ENCODE peak calls at places on chromosomes 1 and 21, in nine cellular contexts. R is psoas muscle, A is SK-N-SH, S is neural progenitor cell, U is right lobe of liver, Z is cardiac muscle cell, J is GM23338, W is spleen, V is left ventricle myocardium inferior. H is an unnamed sample. For H3K36me3, the result is how much of the 10 kb centered on the place peaks cover.

GRCh38 chr1:210092366-210092765 is 140.2 kb upstream of the SERTAD4 start:
- DNase-seq in R (no peak), A (no peak), S (no peak), U (no peak), Z (no peak), J (no peak), W (no peak), V (no peak), H (no peak)

GRCh38 chr1:25697426-25698220 is 81.0 kb downstream of the MAN1C1 start:
- DNase-seq in R (no peak), A (no peak), S (no peak), U (no peak), Z (no peak), J (peak), W (no peak), V (no peak), H (no peak)

GRCh38 chr1:89104687-89105086 is 21.2 kb downstream of the GBP2 start:
- DNase-seq in R (no peak), A (no peak), S (no peak), U (no peak), Z (no peak), J (peak), W (no peak), V (no peak), H (no peak)

GRCh38 chr1:66370462-66370907 is 163.5 kb upstream of the SGIP1 start:
- DNase-seq in R (no peak), A (no peak), S (no peak), U (no peak), Z (no peak), J (no peak), W (no peak), V (no peak), H (no peak)

GRCh38 chr1:243268284-243268653 is 12.4 kb downstream of the SDCCAG8 start:
- DNase-seq in R (no peak), A (no peak), S (no peak), U (no peak), Z (peak), J (no peak), W (no peak), V (no peak), H (no peak)

GRCh38 chr1:19640363-19641316 is 3.5 kb upstream of the NBL1 start:
- DNase-seq in R (no peak), A (peak), S (peak), U (no peak), Z (peak), J (peak), W (no peak), V (no peak), H (no peak)

GRCh38 chr1:244160455-244161020 is 109.5 kb downstream of the ZBTB18 start:
- DNase-seq in R (no peak), A (no peak), S (no peak), U (no peak), Z (no peak), J (no peak), W (no peak), V (no peak), H (no peak)

GRCh38 chr1:183757061-183757460 is 47.9 kb upstream of the RGL1 start:
- DNase-seq in R (no peak), A (no peak), S (no peak), U (no peak), Z (peak), J (no peak), W (no peak), V (no peak), H (no peak)

GRCh38 chr21:45615145-45615711 is 28.3 kb upstream of the PCBP3 start:
- DNase-seq in R (no peak), A (peak), S (no peak), U (peak), Z (no peak), J (no peak), W (peak), V (no peak), H (peak)

GRCh38 chr1:10353282-10353681 is 45.6 kb upstream of the PGD start:
- DNase-seq in R (no peak), A (no peak), S (peak), U (no peak), Z (peak), J (peak), W (no peak), V (no peak), H (no peak)

GRCh38 chr21:32448803-32449594 is 36.5 kb downstream of the EVA1C start:
- DNase-seq in R (no peak), A (no peak), S (no peak), U (no peak), Z (peak), J (no peak), W (no peak), V (no peak), H (no peak)

GRCh38 chr1:5329068-5329739 is 663.0 kb downstream of the NPHP4 start:
- DNase-seq in R (no peak), A (no peak), S (no peak), U (no peak), Z (no peak), J (no peak), W (no peak), V (no peak), H (no peak)

GRCh38 chr1:9822897-9823692 is 670 bp downstream of the CLSTN1 start:
- DNase-seq in R (peak), A (no peak), S (peak), U (peak), Z (peak), J (peak), W (peak), V (peak), H (peak)

GRCh38 chr1:156072251-156072650 is 10.0 kb downstream of the MEX3A start:
- DNase-seq in R (no peak), A (no peak), S (no peak), U (no peak), Z (no peak), J (no peak), W (no peak), V (no peak), H (no peak)

GRCh38 chr1:206606867-206607266 is 5.4 kb downstream of the EIF2D start:
- DNase-seq in R (no peak), A (peak), S (peak), U (no peak), Z (peak), J (peak), W (no peak), V (no peak), H (no peak)

GRCh38 chr1:237146247-237146646 is 104.3 kb downstream of the RYR2 start:
- DNase-seq in R (no peak), A (no peak), S (no peak), U (no peak), Z (peak), J (peak), W (no peak), V (no peak), H (no peak)

GRCh38 chr1:246608616-246609376 is 42.5 kb downstream of the CNST start:
- DNase-seq in R (peak), A (peak), S (peak), U (peak), Z (peak), J (peak), W (no peak), V (peak), H (peak)

GRCh38 chr1:11817192-11817591 is 11.2 kb downstream of the CLCN6 start:
- DNase-seq in R (no peak), A (no peak), S (no peak), U (no peak), Z (no peak), J (no peak), W (no peak), V (no peak), H (no peak)

GRCh38 chr1:109269981-109270622 is 12.8 kb downstream of the PSRC1 start:
- DNase-seq in R (no peak), A (no peak), S (no peak), U (no peak), Z (no peak), J (no peak), W (peak), V (no peak), H (no peak)

GRCh38 chr1:206979379-206980043 is 9.3 kb upstream of the FCAMR start:
- DNase-seq in R (no peak), A (no peak), S (peak), U (no peak), Z (peak), J (peak), W (no peak), V (no peak), H (no peak)

GRCh38 chr1:212432163-212432705 is 486 bp upstream of the NENF start:
- DNase-seq in R (no peak), A (no peak), S (no peak), U (no peak), Z (peak), J (no peak), W (no peak), V (no peak), H (no peak)

GRCh38 chr21:46110499-46111192 is 12.7 kb downstream of the COL6A2 start:
- DNase-seq in R (peak), A (peak), S (no peak), U (peak), Z (no peak), J (peak), W (no peak), V (peak), H (no peak)

GRCh38 chr1:96559707-96560588 is 161.6 kb upstream of the PTBP2 start:
- DNase-seq in R (peak), A (no peak), S (no peak), U (peak), Z (peak), J (peak), W (no peak), V (peak), H (peak)

GRCh38 chr1:218584418-218585155 is 239.5 kb downstream of the TGFB2 start:
- DNase-seq in R (no peak), A (no peak), S (no peak), U (no peak), Z (no peak), J (no peak), W (no peak), V (no peak), H (no peak)

GRCh38 chr1:22133247-22133927 is 9.5 kb downstream of the WNT4 start:
- DNase-seq in R (no peak), A (no peak), S (peak), U (no peak), Z (no peak), J (peak), W (no peak), V (no peak), H (no peak)

GRCh38 chr1:204637985-204638356 is 47.6 kb downstream of the LRRN2 start:
- DNase-seq in R (no peak), A (peak), S (peak), U (no peak), Z (no peak), J (no peak), W (no peak), V (no peak), H (no peak)

GRCh38 chr1:47915677-47916353 is 81.4 kb downstream of the TRABD2B start:
- DNase-seq in R (no peak), A (peak), S (peak), U (no peak), Z (no peak), J (peak), W (no peak), V (no peak), H (no peak)

GRCh38 chr1:17342014-17342441 is 30.0 kb upstream of the PADI6 start:
- DNase-seq in R (no peak), A (no peak), S (no peak), U (no peak), Z (no peak), J (no peak), W (no peak), V (no peak), H (no peak)

GRCh38 chr1:11180342-11180744 is 8.8 kb upstream of the ANGPTL7 start:
- DNase-seq in R (no peak), A (peak), S (no peak), U (no peak), Z (peak), J (no peak), W (no peak), V (no peak), H (no peak)

GRCh38 chr1:76428027-76428426 is 353.5 kb downstream of the ST6GALNAC3 start:
- DNase-seq in R (no peak), A (no peak), S (no peak), U (no peak), Z (peak), J (no peak), W (no peak), V (no peak), H (no peak)

GRCh38 chr1:76426606-76427005 is 352.1 kb downstream of the ST6GALNAC3 start:
- DNase-seq in R (no peak), A (no peak), S (no peak), U (no peak), Z (peak), J (no peak), W (no peak), V (no peak), H (no peak)

GRCh38 chr1:76430532-76430931 is 356.0 kb downstream of the ST6GALNAC3 start:
- DNase-seq in R (no peak), A (no peak), S (no peak), U (no peak), Z (peak), J (no peak), W (no peak), V (no peak), H (no peak)

GRCh38 chr1:76425104-76425842 is 350.7 kb downstream of the ST6GALNAC3 start:
- DNase-seq in R (no peak), A (no peak), S (no peak), U (no peak), Z (peak), J (no peak), W (no peak), V (no peak), H (no peak)

DNA sequence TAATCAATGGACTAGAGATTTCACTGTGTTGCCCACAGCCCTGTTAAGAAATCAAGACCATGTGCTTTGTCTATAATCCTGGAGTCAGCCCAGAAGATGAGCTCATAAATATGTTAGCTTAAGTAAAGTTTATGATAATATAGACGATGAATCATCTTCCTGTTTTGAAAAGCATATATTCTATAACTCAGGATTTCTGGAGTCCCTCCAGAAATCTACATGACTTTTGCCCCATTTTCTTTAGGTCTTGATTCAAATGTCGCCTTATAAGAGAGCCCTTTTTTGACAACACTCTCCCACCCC is 351.2 kb downstream of the ST6GALNAC3 start:
- DNase-seq in R (no peak), A (no peak), S (no peak), U (no peak), Z (peak), J (no peak), W (no peak), V (no peak), H (no peak)
- H3K4me3 ChIP-seq in R (no peak), A (no peak), S (no peak), U (no peak), Z (no peak), J (no peak), W (no peak), V (no peak), H (no peak)

GRCh38 chr1:23430803-23431202 is 6.3 kb upstream of the TCEA3 start:
- DNase-seq in R (no peak), A (no peak), S (no peak), U (no peak), Z (no peak), J (no peak), W (no peak), V (no peak), H (no peak)
- H3K36me3 ChIP-seq in R (under half), A (under half), S (under half), U (under half), Z (under half), J (under half), W (under half), V (half or more), H (under half)

GRCh38 chr1:159849972-159850371 is 12.5 kb downstream of the VSIG8 start:
- DNase-seq in R (no peak), A (no peak), S (no peak), U (no peak), Z (peak), J (no peak), W (no peak), V (no peak), H (no peak)

GRCh38 chr1:159854101-159854692 is 8.3 kb downstream of the VSIG8 start:
- DNase-seq in R (peak), A (peak), S (peak), U (peak), Z (peak), J (peak), W (peak), V (peak), H (no peak)

GRCh38 chr1:159853417-159853816 is 9.0 kb downstream of the VSIG8 start:
- DNase-seq in R (no peak), A (no peak), S (no peak), U (no peak), Z (no peak), J (no peak), W (no peak), V (no peak), H (no peak)

GRCh38 chr1:159848316-159848715 is 14.1 kb downstream of the VSIG8 start:
- DNase-seq in R (no peak), A (no peak), S (no peak), U (no peak), Z (no peak), J (no peak), W (no peak), V (no peak), H (no peak)

DNA sequence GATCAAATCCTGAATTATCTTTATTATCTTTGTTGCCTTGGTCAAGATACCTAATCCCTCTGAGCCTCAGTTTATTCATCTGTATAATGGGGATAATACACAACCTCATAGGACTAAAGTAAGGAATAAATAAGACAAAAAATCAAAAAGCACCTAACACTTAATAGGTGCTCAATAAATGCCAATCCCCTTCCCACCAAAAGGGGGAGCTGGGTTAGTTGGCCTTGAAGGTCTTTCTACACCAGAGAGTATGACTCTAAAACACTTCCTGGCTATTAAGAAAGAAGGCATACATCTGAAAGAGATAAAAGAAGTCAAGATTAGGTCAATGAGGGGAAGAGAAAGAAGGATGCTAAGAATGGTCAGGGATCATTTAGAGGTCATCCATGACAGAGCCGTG is 11.1 kb downstream of the VSIG8 start:
- DNase-seq in R (no peak), A (no peak), S (no peak), U (no peak), Z (no peak), J (peak), W (no peak), V (no peak), H (no peak)
- TF ChIP-seq CTCF in R (no peak), A (no peak), S (no peak), U (no peak), Z (peak), J (peak), W (no peak), V (no peak), H (peak)

GRCh38 chr1:216682694-216683243 is 40.5 kb downstream of the ESRRG start:
- DNase-seq in R (no peak), A (no peak), S (no peak), U (no peak), Z (no peak), J (no peak), W (no peak), V (no peak), H (no peak)
- H3K4me3 ChIP-seq in R (no peak), A (no peak), S (no peak), U (no peak), Z (no peak), J (no peak), W (no peak), V (no peak), H (no peak)

GRCh38 chr21:39663742-39664492 is 51.2 kb downstream of the B3GALT5 start:
- DNase-seq in R (no peak), A (no peak), S (no peak), U (no peak), Z (no peak), J (no peak), W (no peak), V (no peak), H (no peak)

GRCh38 chr21:39661740-39662139 is 49.0 kb downstream of the B3GALT5 start:
- DNase-seq in R (no peak), A (no peak), S (no peak), U (no peak), Z (no peak), J (no peak), W (no peak), V (no peak), H (no peak)

GRCh38 chr21:39664586-39664985 is 51.8 kb downstream of the B3GALT5 start:
- DNase-seq in R (no peak), A (no peak), S (no peak), U (no peak), Z (no peak), J (no peak), W (no peak), V (no peak), H (no peak)

GRCh38 chr21:39662411-39662953 is 49.7 kb downstream of the B3GALT5 start:
- DNase-seq in R (no peak), A (no peak), S (no peak), U (no peak), Z (no peak), J (no peak), W (no peak), V (no peak), H (no peak)

DNA sequence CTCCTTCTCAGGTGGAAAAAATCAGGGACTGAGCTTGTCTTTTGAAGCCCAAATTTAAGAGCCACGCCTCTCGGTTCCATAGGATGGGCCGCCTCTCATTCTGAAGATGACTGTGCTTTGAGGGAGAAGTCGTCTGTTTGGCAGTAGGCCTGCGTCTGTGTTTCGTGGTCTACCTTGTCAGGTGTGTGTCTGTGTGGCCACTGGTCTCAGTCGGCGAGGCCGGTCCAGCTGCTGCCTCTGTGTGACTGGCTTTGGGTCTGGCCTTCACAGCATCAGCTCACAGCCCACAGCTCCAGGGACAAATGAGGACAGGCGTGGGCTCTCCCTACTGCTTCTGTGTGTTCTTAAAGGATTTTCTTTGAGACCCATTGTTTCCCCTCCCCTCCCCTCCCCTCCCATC is 50.3 kb downstream of the B3GALT5 start:
- DNase-seq in R (no peak), A (no peak), S (peak), U (no peak), Z (no peak), J (no peak), W (peak), V (no peak), H (no peak)
- H3K36me3 ChIP-seq in R (under half), A (under half), S (under half), U (under half), Z (under half), J (under half), W (under half), V (under half), H (under half)

GRCh38 chr1:39157304-39157703 is 47.2 kb upstream of the MACF1 start:
- DNase-seq in R (no peak), A (no peak), S (no peak), U (no peak), Z (no peak), J (no peak), W (no peak), V (no peak), H (no peak)

GRCh38 chr1:39160703-39161102 is 43.8 kb upstream of the MACF1 start:
- DNase-seq in R (no peak), A (no peak), S (no peak), U (no peak), Z (no peak), J (no peak), W (no peak), V (no peak), H (no peak)

GRCh38 chr1:39159224-39160036 is 45.1 kb upstream of the MACF1 start:
- DNase-seq in R (no peak), A (no peak), S (peak), U (no peak), Z (no peak), J (peak), W (no peak), V (no peak), H (peak)

GRCh38 chr1:39154553-39155361 is 49.7 kb upstream of the MACF1 start:
- DNase-seq in R (peak), A (no peak), S (no peak), U (peak), Z (peak), J (no peak), W (no peak), V (peak), H (no peak)

DNA sequence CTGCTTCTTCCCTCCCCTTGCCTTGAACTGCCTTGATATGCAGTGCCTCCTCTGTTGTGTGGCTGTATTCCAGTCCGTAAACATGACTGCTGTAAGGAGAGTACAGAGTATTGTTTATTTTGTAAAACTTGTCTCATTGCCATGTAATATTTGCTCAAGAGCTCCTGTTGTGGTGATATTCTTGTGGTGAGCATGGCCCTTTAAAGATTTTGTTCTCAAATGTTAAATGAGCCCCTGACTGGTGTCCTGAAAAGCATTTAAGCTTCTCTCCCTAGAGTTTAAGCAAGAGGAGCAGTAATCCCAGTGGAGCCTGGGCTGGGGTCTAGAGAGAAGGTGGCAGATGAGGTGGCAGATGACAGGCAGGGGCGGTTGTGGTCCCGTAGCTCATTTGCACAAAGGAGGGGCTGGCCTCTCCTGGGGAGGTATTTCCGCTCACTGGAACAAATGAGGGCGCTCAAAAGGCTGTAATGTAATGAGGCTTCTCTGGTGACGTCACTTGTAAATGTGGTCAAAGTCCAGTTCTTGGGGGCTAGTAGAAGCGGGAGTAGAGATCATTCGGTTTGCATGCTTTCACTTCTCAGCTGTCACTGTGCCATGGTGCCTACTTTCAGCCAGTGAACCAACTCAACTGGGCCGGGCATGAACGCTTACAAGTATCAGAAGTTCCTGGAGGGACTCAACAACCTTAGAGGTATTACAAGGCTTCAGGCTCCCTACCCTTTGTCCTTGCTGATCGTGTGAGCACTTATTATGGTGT is 46.0 kb upstream of the MACF1 start:
- DNase-seq in R (no peak), A (no peak), S (peak), U (peak), Z (peak), J (peak), W (no peak), V (no peak), H (no peak)
- TF ChIP-seq CTCF in R (no peak), A (no peak), S (no peak), U (no peak), Z (no peak), J (no peak), W (no peak), V (no peak), H (no peak)